ENCODE peak calls at places on chromosomes 13 and 19, in five cellular contexts. F is C1 segment of cervical spinal cord; U is iris pigment epithelial cell; V is CD4-positive, CD25-positive, alpha-beta regulatory T cell; T is HFFc6. W is an unnamed sample.

GRCh38 chr13:41107104-41107571 is 25.5 kb downstream of the KBTBD6 start:
- DNase-seq in U (no peak), T (no peak), F (no peak), V (no peak), W (no peak)

GRCh38 chr13:71244181-71244580 is 622.8 kb downstream of the DACH1 start:
- DNase-seq in V (no peak), F (no peak), U (no peak), T (no peak), W (no peak)

GRCh38 chr13:24042710-24043440 is 117.6 kb upstream of the SPATA13 start:
- DNase-seq in U (no peak), F (no peak), V (no peak), T (no peak), W (no peak)

GRCh38 chr13:113357529-113357928 is 6.4 kb downstream of the GRTP1 start:
- DNase-seq in U (peak; percentile 83), F (no peak), T (peak; percentile 82), V (no peak), W (peak; percentile 9)

GRCh38 chr13:113812140-113813036 is 51.5 kb downstream of the GAS6 start:
- DNase-seq in U (no peak), F (no peak), T (no peak), V (no peak), W (no peak)

GRCh38 chr13:101248739-101249138 is 167.6 kb downstream of the NALCN start:
- DNase-seq in U (no peak), F (no peak), V (no peak), T (no peak), W (no peak)

GRCh38 chr13:113776231-113777125 is 17.5 kb downstream of the TMEM255B start:
- DNase-seq in T (no peak), U (no peak), V (no peak), F (no peak), W (no peak)

GRCh38 chr13:46595136-46595917 is 42.4 kb downstream of the LRCH1 start:
- DNase-seq in T (peak; percentile 46), F (no peak), U (no peak), V (no peak), W (peak; percentile 90)

GRCh38 chr19:38210458-38210987 is 13.5 kb downstream of the DPF1 start:
- DNase-seq in F (peak; percentile 23), U (no peak), V (no peak), T (no peak), W (no peak)

GRCh38 chr19:4688587-4688986 is 18.4 kb upstream of the MYDGF start:
- DNase-seq in F (no peak), U (no peak), T (no peak), V (no peak), W (no peak)

GRCh38 chr19:2865334-2866221 is 1.6 kb upstream of the ZNF556 start:
- DNase-seq in U (peak; percentile 28), V (no peak), T (no peak), F (no peak), W (no peak)

GRCh38 chr19:43362179-43362578 is 8.7 kb downstream of the CD177 start:
- DNase-seq in V (no peak), F (no peak), U (no peak), T (peak; percentile 8), W (no peak)

W was measured in bronchial epithelial cell.